ENCODE peak calls at places on chromosomes 16 and 17, in seven cellular contexts. One of them, this sample, is unnamed.

GRCh38 chr16:50308237-50308965 is 42.0 kb downstream of the ADCY7 start:
- DNase-seq in GM12878: no peak
- DNase-seq in HepG2: no peak
- DNase-seq in K562: no peak
- DNase-seq in H1: no peak
- DNase-seq in SK-N-SH: peak; percentile 22
- DNase-seq in GM12891: peak; percentile 22
- DNase-seq in this sample: peak; percentile 15

GRCh38 chr17:40323731-40324650 is 15.0 kb downstream of the RARA start:
- DNase-seq in K562: no peak
- DNase-seq in GM12878: no peak
- DNase-seq in H1: no peak
- DNase-seq in HepG2: no peak
- DNase-seq in GM12891: no peak
- DNase-seq in SK-N-SH: no peak
- DNase-seq in this sample: no peak

GRCh38 chr17:56727876-56728617 is 105.7 kb downstream of the C17orf67 start:
- DNase-seq in K562: no peak
- DNase-seq in SK-N-SH: no peak
- DNase-seq in H1: no peak
- DNase-seq in GM12878: no peak
- DNase-seq in GM12891: no peak
- DNase-seq in HepG2: no peak
- DNase-seq in this sample: no peak

GRCh38 chr17:77863814-77864161 is 94.7 kb upstream of the TNRC6C start:
- DNase-seq in SK-N-SH: peak; percentile 71
- DNase-seq in HepG2: peak; percentile 24
- DNase-seq in K562: peak; percentile 69
- DNase-seq in GM12878: no peak
- DNase-seq in GM12891: no peak
- DNase-seq in H1: no peak
- DNase-seq in this sample: no peak

GRCh38 chr17:40534431-40535189 is 30.7 kb downstream of the CCR7 start:
- DNase-seq in H1: no peak
- DNase-seq in SK-N-SH: no peak
- DNase-seq in GM12878: no peak
- DNase-seq in GM12891: no peak
- DNase-seq in K562: peak; percentile 37
- DNase-seq in HepG2: no peak
- DNase-seq in this sample: no peak

GRCh38 chr17:79811888-79812205 is 15.0 kb upstream of the CBX8 start:
- DNase-seq in K562: no peak
- DNase-seq in GM12878: no peak
- DNase-seq in GM12891: no peak
- DNase-seq in HepG2: no peak
- DNase-seq in SK-N-SH: no peak
- DNase-seq in H1: no peak
- DNase-seq in this sample: no peak

GRCh38 chr16:56983211-56983751 is 6.1 kb upstream of the NLRC5 start:
- DNase-seq in H1: no peak
- DNase-seq in K562: no peak
- DNase-seq in GM12891: no peak
- DNase-seq in HepG2: no peak
- DNase-seq in GM12878: no peak
- DNase-seq in SK-N-SH: no peak
- DNase-seq in this sample: no peak

GRCh38 chr17:41367426-41368075 is 2.1 kb downstream of the KRT33B start:
- DNase-seq in GM12891: no peak
- DNase-seq in K562: no peak
- DNase-seq in SK-N-SH: no peak
- DNase-seq in GM12878: no peak
- DNase-seq in HepG2: no peak
- DNase-seq in H1: no peak
- DNase-seq in this sample: no peak

GRCh38 chr17:3502466-3502865 is 26.7 kb downstream of the ASPA start:
- DNase-seq in K562: no peak
- DNase-seq in GM12878: no peak
- DNase-seq in SK-N-SH: no peak
- DNase-seq in GM12891: no peak
- DNase-seq in H1: no peak
- DNase-seq in HepG2: no peak
- DNase-seq in this sample: no peak

GRCh38 chr17:28057731-28058246 is 15.3 kb downstream of the NLK start:
- DNase-seq in GM12878: peak; percentile 84
- DNase-seq in H1: no peak
- DNase-seq in HepG2: peak; percentile 49
- DNase-seq in K562: no peak
- DNase-seq in GM12891: no peak
- DNase-seq in SK-N-SH: no peak
- DNase-seq in this sample: no peak

GRCh38 chr17:72618018-72618509 is 474.4 kb downstream of the SLC39A11 start:
- DNase-seq in K562: no peak
- DNase-seq in SK-N-SH: peak; percentile 80
- DNase-seq in GM12878: no peak
- DNase-seq in HepG2: peak; percentile 92
- DNase-seq in GM12891: no peak
- DNase-seq in H1: no peak
- DNase-seq in this sample: no peak

GRCh38 chr16:2824626-2825025 is 5.5 kb upstream of the ZG16B start:
- DNase-seq in HepG2: no peak
- DNase-seq in H1: no peak
- DNase-seq in K562: no peak
- DNase-seq in SK-N-SH: no peak
- DNase-seq in GM12878: no peak
- DNase-seq in GM12891: no peak
- DNase-seq in this sample: no peak

GRCh38 chr16:69323428-69323827 is 7.0 kb downstream of the PDF start:
- DNase-seq in H1: no peak
- DNase-seq in GM12891: no peak
- DNase-seq in K562: no peak
- DNase-seq in SK-N-SH: no peak
- DNase-seq in HepG2: no peak
- DNase-seq in GM12878: no peak
- DNase-seq in this sample: no peak

GRCh38 chr16:61432421-61432820 is 603.8 kb downstream of the CDH8 start:
- DNase-seq in K562: no peak
- DNase-seq in SK-N-SH: no peak
- DNase-seq in HepG2: no peak
- DNase-seq in H1: no peak
- DNase-seq in GM12891: no peak
- DNase-seq in GM12878: no peak
- DNase-seq in this sample: no peak

GRCh38 chr16:88063201-88063773 is 112.1 kb downstream of the BANP start:
- DNase-seq in HepG2: no peak
- DNase-seq in SK-N-SH: peak; percentile 87
- DNase-seq in K562: no peak
- DNase-seq in H1: no peak
- DNase-seq in GM12878: no peak
- DNase-seq in GM12891: no peak
- DNase-seq in this sample: no peak

GRCh38 chr17:10304758-10305300 is 68.0 kb downstream of the MYH13 start:
- DNase-seq in HepG2: no peak
- DNase-seq in GM12878: no peak
- DNase-seq in GM12891: no peak
- DNase-seq in SK-N-SH: no peak
- DNase-seq in K562: no peak
- DNase-seq in H1: no peak
- DNase-seq in this sample: no peak

GRCh38 chr17:76371656-76372628 is 12.5 kb upstream of the SPHK1 start:
- DNase-seq in SK-N-SH: no peak
- DNase-seq in K562: no peak
- DNase-seq in GM12878: no peak
- DNase-seq in H1: no peak
- DNase-seq in HepG2: no peak
- DNase-seq in GM12891: no peak
- DNase-seq in this sample: no peak

GRCh38 chr17:69733171-69734014 is 318.9 kb downstream of the MAP2K6 start:
- DNase-seq in HepG2: no peak
- DNase-seq in K562: no peak
- DNase-seq in H1: no peak
- DNase-seq in GM12878: no peak
- DNase-seq in SK-N-SH: no peak
- DNase-seq in GM12891: no peak
- DNase-seq in this sample: no peak

GRCh38 chr17:8482546-8482945 is 46.9 kb downstream of the NDEL1 start:
- DNase-seq in HepG2: no peak
- DNase-seq in K562: no peak
- DNase-seq in H1: no peak
- DNase-seq in GM12891: no peak
- DNase-seq in SK-N-SH: no peak
- DNase-seq in GM12878: no peak
- DNase-seq in this sample: no peak

GRCh38 chr17:34254651-34255380 is at the start of gene CCL2:
- DNase-seq in H1: peak; percentile 46
- DNase-seq in SK-N-SH: peak; percentile 42
- DNase-seq in GM12878: no peak
- DNase-seq in GM12891: no peak
- DNase-seq in HepG2: no peak
- DNase-seq in K562: no peak
- DNase-seq in this sample: no peak

GRCh38 chr16:14489460-14489859 is 140.6 kb downstream of the PARN start:
- DNase-seq in SK-N-SH: peak; percentile 46
- DNase-seq in GM12878: no peak
- DNase-seq in HepG2: peak; percentile 57
- DNase-seq in K562: peak; percentile 43
- DNase-seq in GM12891: peak; percentile 25
- DNase-seq in H1: no peak
- DNase-seq in this sample: peak; percentile 19

GRCh38 chr16:49557070-49557446 is 183.5 kb downstream of the C16orf78 start:
- DNase-seq in SK-N-SH: no peak
- DNase-seq in H1: peak; percentile 43
- DNase-seq in HepG2: peak; percentile 7
- DNase-seq in GM12878: no peak
- DNase-seq in GM12891: no peak
- DNase-seq in K562: no peak
- DNase-seq in this sample: no peak

GRCh38 chr17:72262748-72263147 is 141.9 kb downstream of the SOX9 start:
- DNase-seq in GM12878: no peak
- DNase-seq in GM12891: no peak
- DNase-seq in SK-N-SH: no peak
- DNase-seq in K562: peak; percentile 28
- DNase-seq in H1: no peak
- DNase-seq in HepG2: no peak
- DNase-seq in this sample: no peak

GRCh38 chr17:10743316-10744009 is 13.6 kb upstream of the TMEM220 start:
- DNase-seq in H1: no peak
- DNase-seq in GM12878: no peak
- DNase-seq in HepG2: no peak
- DNase-seq in GM12891: no peak
- DNase-seq in K562: no peak
- DNase-seq in SK-N-SH: no peak
- DNase-seq in this sample: no peak

GRCh38 chr17:83103200-83103937 is 24.0 kb downstream of the METRNL start:
- DNase-seq in K562: peak; percentile 91
- DNase-seq in GM12891: no peak
- DNase-seq in SK-N-SH: peak; percentile 75
- DNase-seq in GM12878: no peak
- DNase-seq in HepG2: no peak
- DNase-seq in H1: no peak
- DNase-seq in this sample: no peak

GRCh38 chr17:14461131-14461530 is 160.2 kb downstream of the HS3ST3B1 start:
- DNase-seq in H1: no peak
- DNase-seq in HepG2: no peak
- DNase-seq in GM12878: no peak
- DNase-seq in GM12891: no peak
- DNase-seq in SK-N-SH: no peak
- DNase-seq in K562: no peak
- DNase-seq in this sample: no peak

GRCh38 chr16:81553814-81554675 is 109.4 kb downstream of the CMIP start:
- DNase-seq in H1: no peak
- DNase-seq in K562: no peak
- DNase-seq in SK-N-SH: no peak
- DNase-seq in GM12891: no peak
- DNase-seq in GM12878: no peak
- DNase-seq in HepG2: no peak
- DNase-seq in this sample: no peak

GRCh38 chr17:32870027-32870670 is 6.8 kb downstream of the MYO1D start:
- DNase-seq in K562: no peak
- DNase-seq in HepG2: no peak
- DNase-seq in GM12891: no peak
- DNase-seq in H1: no peak
- DNase-seq in SK-N-SH: no peak
- DNase-seq in GM12878: no peak
- DNase-seq in this sample: no peak
- TF ChIP-seq POLR2AphosphoS5 in K562: no peak
- TF ChIP-seq POLR2AphosphoS5 in HepG2: no peak
- TF ChIP-seq POLR2AphosphoS5 in GM12891: no peak
- TF ChIP-seq POLR2AphosphoS5 in H1: no peak
- TF ChIP-seq POLR2AphosphoS5 in SK-N-SH: no peak
- TF ChIP-seq POLR2AphosphoS5 in GM12878: no peak
- TF ChIP-seq POLR2AphosphoS5 in this sample: no peak

GRCh38 chr17:17781591-17782424 is 55.0 kb downstream of the SREBF1 start:
- DNase-seq in H1: no peak
- DNase-seq in SK-N-SH: peak; percentile 81
- DNase-seq in GM12891: no peak
- DNase-seq in GM12878: no peak
- DNase-seq in HepG2: no peak
- DNase-seq in K562: no peak
- DNase-seq in this sample: no peak
- TF ChIP-seq TAF1 in H1: no peak
- TF ChIP-seq TAF1 in SK-N-SH: no peak
- TF ChIP-seq TAF1 in GM12891: no peak
- TF ChIP-seq TAF1 in GM12878: no peak
- TF ChIP-seq TAF1 in HepG2: no peak
- TF ChIP-seq TAF1 in K562: no peak
- TF ChIP-seq TAF1 in this sample: no peak

GRCh38 chr16:53952215-53953208 is 248.6 kb downstream of the FTO start:
- DNase-seq in HepG2: no peak
- DNase-seq in H1: no peak
- DNase-seq in K562: no peak
- DNase-seq in SK-N-SH: no peak
- DNase-seq in GM12891: no peak
- DNase-seq in GM12878: no peak
- DNase-seq in this sample: no peak
- TF ChIP-seq POLR2AphosphoS5 in HepG2: no peak
- TF ChIP-seq POLR2AphosphoS5 in H1: no peak
- TF ChIP-seq POLR2AphosphoS5 in K562: no peak
- TF ChIP-seq POLR2AphosphoS5 in SK-N-SH: no peak
- TF ChIP-seq POLR2AphosphoS5 in GM12891: no peak
- TF ChIP-seq POLR2AphosphoS5 in GM12878: no peak
- TF ChIP-seq POLR2AphosphoS5 in this sample: no peak

GRCh38 chr17:82012482-82013295 is 10.0 kb downstream of the CENPX start:
- DNase-seq in SK-N-SH: peak; percentile 88
- DNase-seq in HepG2: no peak
- DNase-seq in GM12891: no peak
- DNase-seq in GM12878: no peak
- DNase-seq in K562: no peak
- DNase-seq in H1: no peak
- DNase-seq in this sample: no peak
- TF ChIP-seq TAF1 in SK-N-SH: no peak
- TF ChIP-seq TAF1 in HepG2: no peak
- TF ChIP-seq TAF1 in GM12891: no peak
- TF ChIP-seq TAF1 in GM12878: no peak
- TF ChIP-seq TAF1 in K562: no peak
- TF ChIP-seq TAF1 in H1: no peak
- TF ChIP-seq TAF1 in this sample: no peak

GRCh38 chr16:648071-648785 is 937 bp upstream of the WDR90 start:
- DNase-seq in H1: no peak
- DNase-seq in HepG2: peak; percentile 57
- DNase-seq in GM12878: no peak
- DNase-seq in GM12891: peak; percentile 72
- DNase-seq in K562: no peak
- DNase-seq in SK-N-SH: peak; percentile 89
- DNase-seq in this sample: peak; percentile 78
- TF ChIP-seq POLR2AphosphoS5 in H1: no peak
- TF ChIP-seq POLR2AphosphoS5 in HepG2: peak; percentile 42
- TF ChIP-seq POLR2AphosphoS5 in GM12878: no peak
- TF ChIP-seq POLR2AphosphoS5 in GM12891: no peak
- TF ChIP-seq POLR2AphosphoS5 in K562: no peak
- TF ChIP-seq POLR2AphosphoS5 in SK-N-SH: no peak
- TF ChIP-seq POLR2AphosphoS5 in this sample: no peak